ENCODE peak calls at places on chromosome 19, in five cellular contexts. E, Z, O, Q and K are unnamed samples.

GRCh38 chr19:5539431-5539833 is 28.3 kb downstream of the TINCR start:
- DNase-seq in E (no peak), Z (no peak), O (no peak), Q (no peak), K (no peak)

GRCh38 chr19:5156231-5156986 is 184.2 kb downstream of the PTPRS start:
- DNase-seq in E (no peak), Z (no peak), O (no peak), Q (no peak), K (no peak)

GRCh38 chr19:21922276-21922675 is 86.3 kb upstream of the ZNF43 start:
- DNase-seq in E (no peak), Z (no peak), O (no peak), Q (no peak), K (no peak)

GRCh38 chr19:16012552-16012951 is 63.7 kb upstream of the TPM4 start:
- DNase-seq in E (no peak), Z (no peak), O (no peak), Q (no peak), K (no peak)

GRCh38 chr19:35000647-35001501 is 751 bp downstream of the GRAMD1A start:
- DNase-seq in E (no peak), Z (peak), O (peak), Q (no peak), K (no peak)

GRCh38 chr19:34408421-34408820 is 4.2 kb downstream of the PDCD2L start:
- DNase-seq in E (no peak), Z (no peak), O (no peak), Q (no peak), K (no peak)

GRCh38 chr19:343941-344624 is 513 bp downstream of the MIER2 start:
- DNase-seq in E (no peak), Z (peak), O (no peak), Q (no peak), K (no peak)

GRCh38 chr19:3849092-3849491 is 19.7 kb downstream of the ZFR2 start:
- DNase-seq in E (peak), Z (no peak), O (no peak), Q (peak), K (no peak)

GRCh38 chr19:9309974-9310446 is 372 bp upstream of the ZNF699 start:
- DNase-seq in E (peak), Z (peak), O (peak), Q (peak), K (peak)

GRCh38 chr19:40687525-40688016 is 2.9 kb downstream of the NUMBL start:
- DNase-seq in E (peak), Z (no peak), O (no peak), Q (no peak), K (peak)

GRCh38 chr19:43623889-43624670 is 4.7 kb upstream of the ZNF428 start:
- DNase-seq in E (no peak), Z (no peak), O (no peak), Q (peak), K (no peak)

GRCh38 chr19:48102870-48103751 is 7.5 kb downstream of the PLA2G4C start:
- DNase-seq in E (no peak), Z (no peak), O (peak), Q (peak), K (no peak)

GRCh38 chr19:16325671-16326400 is 1.2 kb downstream of the KLF2 start:
- DNase-seq in E (no peak), Z (peak), O (no peak), Q (no peak), K (peak)

GRCh38 chr19:10552596-10553053 is 8.9 kb downstream of the ATG4D start:
- DNase-seq in E (no peak), Z (no peak), O (no peak), Q (no peak), K (no peak)

GRCh38 chr19:58551577-58552471 is 3.1 kb downstream of the CHMP2A start:
- DNase-seq in E (no peak), Z (no peak), O (no peak), Q (no peak), K (no peak)

GRCh38 chr19:38658462-38659306 is 11.2 kb downstream of the ACTN4 start:
- DNase-seq in E (peak), Z (peak), O (peak), Q (peak), K (peak)

GRCh38 chr19:23203841-23204344 is 46.3 kb downstream of the ZNF724 start:
- DNase-seq in E (no peak), Z (no peak), O (no peak), Q (no peak), K (no peak)

GRCh38 chr19:6793973-6794372 is 21.5 kb downstream of the VAV1 start:
- DNase-seq in E (no peak), Z (no peak), O (no peak), Q (no peak), K (no peak)

GRCh38 chr19:43812689-43813088 is 10.4 kb upstream of the LYPD5 start:
- DNase-seq in E (no peak), Z (no peak), O (no peak), Q (no peak), K (no peak)

GRCh38 chr19:43446746-43447489 is 18.5 kb downstream of the LYPD3 start:
- DNase-seq in E (peak), Z (peak), O (peak), Q (peak), K (peak)

GRCh38 chr19:10852098-10852800 is 4.0 kb downstream of the C19orf38 start:
- DNase-seq in E (no peak), Z (no peak), O (no peak), Q (no peak), K (no peak)

GRCh38 chr19:46813570-46814358 is 25.4 kb upstream of the SLC1A5 start:
- DNase-seq in E (peak), Z (peak), O (peak), Q (no peak), K (peak)

GRCh38 chr19:15666883-15667282 is 6.0 kb upstream of the CYP4F12 start:
- DNase-seq in E (peak), Z (no peak), O (no peak), Q (no peak), K (no peak)

GRCh38 chr19:36008336-36008978 is at the start of gene SYNE4:
- DNase-seq in E (peak), Z (no peak), O (peak), Q (peak), K (no peak)

GRCh38 chr19:38557205-38557799 is 60.5 kb downstream of the MAP4K1 start:
- DNase-seq in E (peak), Z (no peak), O (no peak), Q (no peak), K (no peak)

GRCh38 chr19:28700176-28700575 is 512.8 kb downstream of the UQCRFS1 start:
- DNase-seq in E (no peak), Z (no peak), O (no peak), Q (no peak), K (no peak)

GRCh38 chr19:46970815-46971214 is 48.8 kb upstream of the NPAS1 start:
- DNase-seq in E (no peak), Z (no peak), O (no peak), Q (peak), K (no peak)

GRCh38 chr19:1354496-1355257 is 29.0 kb upstream of the NDUFS7 start:
- DNase-seq in E (peak), Z (peak), O (peak), Q (peak), K (peak)
- TF ChIP-seq POLR2A in E (no peak), Z (peak), O (peak), Q (peak), K (peak)

DNA sequence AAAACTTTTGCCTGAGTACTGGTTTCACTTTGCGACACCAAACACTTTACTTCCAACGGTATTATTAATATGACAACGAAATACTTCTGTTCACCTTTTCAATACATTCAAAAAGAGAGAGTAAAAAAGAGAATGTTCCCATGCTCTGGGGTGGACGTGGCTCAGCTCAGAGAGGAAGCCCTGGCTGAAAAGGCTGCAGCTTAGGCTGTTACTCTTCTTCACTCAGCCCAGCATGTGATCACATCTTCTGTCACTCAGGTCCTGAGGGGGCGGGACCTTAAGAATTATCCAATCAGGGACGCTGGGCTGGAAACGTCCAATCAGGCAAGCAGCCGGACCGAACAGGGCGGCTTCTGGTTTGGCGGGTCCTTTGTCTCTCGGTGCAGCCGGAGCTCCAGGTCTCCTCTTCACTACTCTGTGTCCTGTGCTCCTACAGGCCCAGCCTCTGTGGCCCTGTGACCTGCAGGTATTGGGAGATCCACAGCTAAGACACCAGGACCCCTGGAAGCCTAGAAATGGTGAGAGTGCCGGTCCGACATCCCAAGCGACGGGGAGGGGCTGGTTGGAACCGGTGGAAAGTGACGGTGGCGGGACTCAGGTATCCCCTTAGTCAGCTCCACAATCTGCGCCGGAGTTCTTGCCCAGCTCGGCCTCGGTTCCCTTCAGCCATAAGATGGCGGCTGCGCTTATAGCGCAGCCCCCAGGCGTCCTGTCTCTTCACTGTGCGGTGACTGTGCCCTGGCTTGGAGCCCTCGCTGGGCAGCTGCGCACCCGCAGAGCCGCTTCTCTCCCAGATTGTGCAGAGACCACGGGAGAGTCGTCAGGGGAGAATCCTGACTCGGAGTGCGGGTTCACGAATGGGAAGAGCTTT is at the start of gene ZNF93:
- DNase-seq in E (peak), Z (peak), O (peak), Q (no peak), K (peak)
- H3K4me3 ChIP-seq in E (peak), Z (peak), O (peak), Q (no peak), K (peak)

GRCh38 chr19:13797058-13797440 is 1.8 kb downstream of the ZSWIM4 start:
- DNase-seq in E (no peak), Z (no peak), O (no peak), Q (no peak), K (no peak)
- H3K27ac ChIP-seq in E (peak), Z (peak), O (peak), Q (peak), K (peak)

GRCh38 chr19:18041054-18041453 is 33.1 kb downstream of the ARRDC2 start:
- DNase-seq in E (no peak), Z (no peak), O (no peak), Q (no peak), K (no peak)

GRCh38 chr19:18046066-18046718 is 38.2 kb downstream of the ARRDC2 start:
- DNase-seq in E (peak), Z (no peak), O (no peak), Q (peak), K (no peak)

GRCh38 chr19:18045307-18046013 is 37.5 kb downstream of the ARRDC2 start:
- DNase-seq in E (no peak), Z (no peak), O (no peak), Q (no peak), K (no peak)

GRCh38 chr19:18049390-18049789 is 37.3 kb downstream of the IL12RB1 start:
- DNase-seq in E (peak), Z (peak), O (peak), Q (no peak), K (peak)

DNA sequence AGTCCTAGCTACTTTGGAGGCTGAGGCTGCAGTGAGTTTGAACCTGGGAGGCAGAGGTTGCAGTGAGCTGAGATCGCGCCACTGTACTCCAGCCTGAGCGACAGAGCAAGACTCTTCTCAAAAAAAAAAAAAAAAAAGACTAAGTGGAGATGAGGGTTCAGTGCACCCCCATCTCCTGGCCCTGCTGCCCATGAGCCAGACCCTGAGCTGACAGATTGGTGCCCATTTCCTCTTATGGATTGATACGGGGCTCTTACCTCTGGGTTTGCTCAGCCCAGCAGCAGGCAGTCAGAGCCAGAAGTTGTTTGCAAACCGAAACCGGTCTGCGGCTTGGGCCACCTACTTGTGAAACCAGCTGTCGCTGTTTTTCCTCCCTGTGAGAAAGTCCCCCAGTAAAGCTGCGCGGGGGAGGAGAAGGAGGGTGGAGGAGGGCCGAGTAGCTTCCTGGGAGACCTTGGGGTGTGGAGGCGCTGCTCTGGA is 36.9 kb downstream of the ARRDC2 start:
- DNase-seq in E (peak), Z (peak), O (peak), Q (no peak), K (peak)
- TF ChIP-seq POLR2A in E (no peak), Z (no peak), O (no peak), Q (no peak), K (no peak)

GRCh38 chr19:55408320-55408836 is 790 bp upstream of the UBE2S start:
- DNase-seq in E (no peak), Z (no peak), O (no peak), Q (no peak), K (no peak)
- H3K4me3 ChIP-seq in E (peak), Z (peak), O (peak), Q (peak), K (peak)